ENCODE peak calls at places on chromosome 2, in eight cellular contexts. G is cardiac fibroblast; B is Ammon's horn; U is activated effector memory CD4-positive, alpha-beta T cell treated with Interleukin-2 at 50 U/mL for 16 hours; O is cardiac muscle cell; T is aorta; W is BE2C; L is frontal cortex. V is an unnamed sample.

GRCh38 chr2:121242175-121242875 is 42.7 kb downstream of the TFCP2L1 start:
- DNase-seq in O (no peak), B (no peak), W (peak; percentile 15), T (peak; percentile 51), G (no peak), U (no peak), L (no peak), V (no peak)

GRCh38 chr2:119170504-119170903 is 12.0 kb upstream of the C1QL2 start:
- DNase-seq in T (no peak), O (no peak), G (no peak), U (no peak), B (no peak), W (no peak), L (no peak), V (no peak)

GRCh38 chr2:27162151-27163121 is 13.6 kb downstream of the TCF23 start:
- DNase-seq in W (no peak), T (no peak), U (no peak), L (no peak), O (no peak), B (no peak), G (no peak), V (no peak)

GRCh38 chr2:120766758-120767351 is 31.2 kb downstream of the GLI2 start:
- DNase-seq in T (peak; percentile 58), G (peak; percentile 53), B (no peak), U (no peak), O (no peak), W (no peak), L (no peak), V (no peak)

GRCh38 chr2:181680055-181680936 is at the start of gene NEUROD1:
- DNase-seq in B (peak; percentile 56), W (peak; percentile 39), T (no peak), O (no peak), U (no peak), G (no peak), L (peak; percentile 31), V (peak; percentile 99)

GRCh38 chr2:101047075-101047766 is 45.1 kb downstream of the RPL31 start:
- DNase-seq in L (peak; percentile 22), O (no peak), B (no peak), T (peak; percentile 52), U (no peak), G (peak; percentile 36), W (no peak), V (no peak)

GRCh38 chr2:196290569-196290968 is 119.2 kb upstream of the STK17B start:
- DNase-seq in L (no peak), B (no peak), U (no peak), O (peak; percentile 14), G (no peak), W (no peak), T (no peak), V (no peak)

GRCh38 chr2:240636563-240637115 is 11.4 kb downstream of the GPR35 start:
- DNase-seq in B (no peak), L (no peak), T (peak; percentile 54), G (no peak), O (no peak), W (no peak), U (no peak), V (no peak)

GRCh38 chr2:124908411-124908810 is 883.3 kb downstream of the CNTNAP5 start:
- DNase-seq in L (no peak), G (peak; percentile 26), W (no peak), T (no peak), B (no peak), O (no peak), U (no peak), V (no peak)

GRCh38 chr2:76984359-76984758 is 537.8 kb downstream of the LRRTM4 start:
- DNase-seq in U (no peak), B (no peak), O (no peak), G (no peak), T (no peak), W (no peak), L (no peak), V (no peak)

GRCh38 chr2:733495-733894 is 56.3 kb upstream of the TMEM18 start:
- DNase-seq in T (no peak), O (no peak), U (no peak), L (no peak), W (no peak), B (no peak), G (no peak), V (no peak)